ENCODE peak calls at places on chromosomes 16 and 17, in four cellular contexts. P is HL-60; B is stimulated activated CD4-positive, alpha-beta T cell treated with anti-CD3 and anti-CD28 coated beads, TNF-alpha, amount 100 ng/mL, for 24 hours; D is ELF-1. X is an unnamed sample.

GRCh38 chr17:78922876-78923498 is 2.2 kb downstream of the TIMP2 start:
- DNase-seq in P (no peak), B (no peak), D (no peak), X (no peak)

GRCh38 chr17:49407981-49408501 is 6.6 kb downstream of the PHB1 start:
- DNase-seq in P (no peak), B (peak; percentile 69), D (peak; percentile 94), X (no peak)

GRCh38 chr16:17273142-17273561 is 197.6 kb downstream of the XYLT1 start:
- DNase-seq in P (peak; percentile 66), B (peak; percentile 5), D (no peak), X (no peak)

GRCh38 chr16:3780570-3780969 is 63.2 kb upstream of the TRAP1 start:
- DNase-seq in P (no peak), B (no peak), D (no peak), X (no peak)

GRCh38 chr16:27838536-27839175 is 224.9 kb downstream of the GSG1L start:
- DNase-seq in P (no peak), B (no peak), D (no peak), X (no peak)

GRCh38 chr16:31371619-31372484 is 16.9 kb downstream of the ITGAX start:
- DNase-seq in P (no peak), B (no peak), D (peak; percentile 35), X (no peak)

GRCh38 chr16:69469807-69470561 is 45.6 kb downstream of the CYB5B start:
- DNase-seq in P (no peak), B (peak; percentile 11), D (no peak), X (peak; percentile 75)

GRCh38 chr16:3065069-3065741 is at the start of gene IL32:
- DNase-seq in P (no peak), B (peak; percentile 61), D (peak; percentile 67), X (no peak)

GRCh38 chr16:88383401-88384221 is 852 bp downstream of the ZNF469 start:
- DNase-seq in P (no peak), B (no peak), D (no peak), X (no peak)

GRCh38 chr16:81531415-81531814 is 86.8 kb downstream of the CMIP start:
- DNase-seq in P (no peak), B (no peak), D (no peak), X (no peak)

GRCh38 chr17:61285483-61286320 is 113.9 kb upstream of the TBX2 start:
- DNase-seq in P (no peak), B (no peak), D (peak; percentile 39), X (no peak)

GRCh38 chr17:81513669-81514484 is 1.3 kb upstream of the ACTG1 start:
- DNase-seq in P (peak; percentile 49), B (no peak), D (peak; percentile 84), X (no peak)

GRCh38 chr17:79666111-79666510 is 55.3 kb upstream of the RBFOX3 start:
- DNase-seq in P (no peak), B (no peak), D (no peak), X (no peak)

GRCh38 chr17:35345445-35345925 is 27.9 kb downstream of the SLFN11 start:
- DNase-seq in P (no peak), B (no peak), D (no peak), X (no peak)

GRCh38 chr16:81455720-81456494 is 11.3 kb downstream of the CMIP start:
- DNase-seq in P (no peak), B (no peak), D (no peak), X (no peak)

GRCh38 chr17:2087597-2088211 is 32.8 kb downstream of the HIC1 start:
- DNase-seq in P (peak; percentile 87), B (peak; percentile 37), D (no peak), X (peak; percentile 85)

GRCh38 chr16:35631261-35631945 is 2172.0 kb downstream of the TP53TG3F start:
- DNase-seq in P (no peak), B (no peak), D (no peak), X (no peak)

GRCh38 chr16:73210686-73211085 is 162.8 kb upstream of the ZFHX3 start:
- DNase-seq in P (no peak), B (no peak), D (no peak), X (no peak)

GRCh38 chr17:43905985-43906852 is 1.1 kb downstream of the MPP2 start:
- DNase-seq in P (no peak), B (no peak), D (peak; percentile 87), X (no peak)

GRCh38 chr16:84239910-84240309 is at the start of gene KCNG4:
- DNase-seq in P (no peak), B (no peak), D (no peak), X (no peak)

GRCh38 chr17:14211778-14212177 is 24.9 kb downstream of the CDRT15 start:
- DNase-seq in P (no peak), B (no peak), D (no peak), X (no peak)

GRCh38 chr16:1533443-1533951 is at the start of gene TMEM204:
- DNase-seq in P (no peak), B (no peak), D (peak; percentile 91), X (no peak)

GRCh38 chr17:13306310-13306962 is 288.6 kb upstream of the ELAC2 start:
- DNase-seq in P (peak; percentile 27), B (no peak), D (peak; percentile 18), X (no peak)

GRCh38 chr16:50941651-50942050 is 199.8 kb downstream of the CYLD start:
- DNase-seq in P (no peak), B (no peak), D (no peak), X (no peak)